ENCODE peak calls at places on chromosomes 3 and 15, in four cellular contexts. T is transverse colon, Z is PC-9, B is kidney. X is an unnamed sample. For H3K4me1, the result is how much of the 10 kb centered on the place peaks cover.

GRCh38 chr3:76965122-76965725 is 74.7 kb upstream of the ROBO2 start:
- DNase-seq in T (no peak), Z (no peak), B (peak), X (no peak)

GRCh38 chr15:40054056-40054745 is 15.2 kb upstream of the SRP14 start:
- DNase-seq in T (no peak), Z (no peak), B (no peak), X (no peak)

GRCh38 chr15:84702961-84703482 is 12.9 kb downstream of the SEC11A start:
- DNase-seq in T (peak), Z (no peak), B (no peak), X (peak)

GRCh38 chr3:71753716-71754609 is at the start of gene GPR27:
- DNase-seq in T (no peak), Z (no peak), B (peak), X (peak)

GRCh38 chr3:185986201-185986600 is 48.4 kb upstream of the TRA2B start:
- DNase-seq in T (no peak), Z (no peak), B (no peak), X (no peak)

GRCh38 chr15:75866916-75867315 is 23.7 kb downstream of the UBE2Q2 start:
- DNase-seq in T (no peak), Z (no peak), B (no peak), X (no peak)

GRCh38 chr3:193895409-193895808 is 240.5 kb upstream of the HES1 start:
- DNase-seq in T (no peak), Z (no peak), B (no peak), X (no peak)

GRCh38 chr3:10554746-10555145 is 49.4 kb upstream of the ATP2B2 start:
- DNase-seq in T (no peak), Z (no peak), B (no peak), X (no peak)

GRCh38 chr3:50320853-50321145 is 1.7 kb downstream of the HYAL2 start:
- DNase-seq in T (no peak), Z (no peak), B (no peak), X (no peak)

GRCh38 chr3:187802928-187803259 is 57.6 kb upstream of the BCL6 start:
- DNase-seq in T (no peak), Z (no peak), B (no peak), X (no peak)

GRCh38 chr3:146326875-146327543 is 76.1 kb upstream of the PLSCR4 start:
- DNase-seq in T (peak), Z (no peak), B (no peak), X (peak)

GRCh38 chr15:85710340-85710842 is 84.3 kb downstream of the KLHL25 start:
- DNase-seq in T (no peak), Z (no peak), B (no peak), X (no peak)

GRCh38 chr15:79378394-79379158 is 53.6 kb upstream of the MINAR1 start:
- DNase-seq in T (no peak), Z (no peak), B (no peak), X (no peak)

GRCh38 chr3:77372634-77373346 is 332.9 kb downstream of the ROBO2 start:
- DNase-seq in T (no peak), Z (no peak), B (no peak), X (no peak)

GRCh38 chr15:59291214-59291551 is 81.5 kb downstream of the MYO1E start:
- DNase-seq in T (no peak), Z (no peak), B (no peak), X (no peak)

GRCh38 chr3:17686613-17687012 is 55.8 kb downstream of the TBC1D5 start:
- DNase-seq in T (no peak), Z (no peak), B (no peak), X (no peak)

GRCh38 chr15:74789171-74789627 is 7.3 kb downstream of the CSK start:
- DNase-seq in T (peak), Z (no peak), B (no peak), X (no peak)

GRCh38 chr3:143585720-143586456 is 262.4 kb downstream of the SLC9A9 start:
- DNase-seq in T (no peak), Z (no peak), B (no peak), X (no peak)

GRCh38 chr3:177483182-177483967 is 286.1 kb upstream of the TBL1XR1 start:
- DNase-seq in T (peak), Z (no peak), B (no peak), X (peak)

GRCh38 chr3:124986153-124987143 is 51.9 kb upstream of the MUC13 start:
- DNase-seq in T (peak), Z (peak), B (no peak), X (peak)

GRCh38 chr15:44328135-44328534 is 39.6 kb downstream of the GOLM2 start:
- DNase-seq in T (no peak), Z (no peak), B (no peak), X (no peak)

GRCh38 chr3:4908066-4908768 is 71.0 kb upstream of the BHLHE40 start:
- DNase-seq in T (no peak), Z (no peak), B (no peak), X (no peak)

GRCh38 chr15:68693071-68693470 is 114.3 kb downstream of the CORO2B start:
- DNase-seq in T (no peak), Z (no peak), B (no peak), X (no peak)

GRCh38 chr3:44074181-44074580 is 167.5 kb upstream of the TOPAZ1 start:
- DNase-seq in T (no peak), Z (peak), B (no peak), X (no peak)

GRCh38 chr3:134326126-134326525 is 48.1 kb downstream of the AMOTL2 start:
- DNase-seq in T (no peak), Z (no peak), B (peak), X (no peak)

GRCh38 chr15:62250176-62250575 is 85.1 kb upstream of the C2CD4B start:
- DNase-seq in T (no peak), Z (no peak), B (no peak), X (no peak)

GRCh38 chr3:53845103-53845880 is 927 bp downstream of the CHDH start:
- DNase-seq in T (peak), Z (no peak), B (peak), X (peak)

GRCh38 chr3:141072950-141073349 is 21.8 kb downstream of the SPSB4 start:
- DNase-seq in T (no peak), Z (no peak), B (no peak), X (no peak)

GRCh38 chr15:34717729-34718128 is 37.1 kb downstream of the GJD2 start:
- DNase-seq in T (no peak), Z (no peak), B (no peak), X (no peak)
- H3K4me1 ChIP-seq in T (under half), Z (under half), B (under half), X (under half)

DNA sequence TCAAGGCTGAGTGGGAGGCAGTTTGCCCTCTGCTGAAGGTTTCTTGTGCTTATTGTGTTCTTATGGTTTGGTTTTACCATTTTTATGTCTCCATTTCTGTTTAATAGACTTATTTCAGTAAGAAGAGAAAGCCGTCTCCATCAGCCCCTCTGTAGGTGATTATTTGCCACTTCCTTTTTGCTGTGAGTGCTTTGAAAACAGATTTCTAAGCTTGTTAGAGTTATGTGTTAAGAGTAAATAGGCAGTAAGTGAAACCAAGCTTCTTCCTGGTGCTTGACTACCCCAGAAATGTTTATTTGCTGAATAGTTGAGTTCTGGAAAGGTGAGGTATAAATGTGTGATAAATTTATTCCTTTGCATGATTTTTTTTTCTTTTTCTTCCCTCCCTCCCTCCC is 146.9 kb downstream of the PGPEP1L start:
- DNase-seq in T (no peak), Z (no peak), B (no peak), X (no peak)
- H3K4me1 ChIP-seq in T (under half), Z (half or more), B (under half), X (half or more)

DNA sequence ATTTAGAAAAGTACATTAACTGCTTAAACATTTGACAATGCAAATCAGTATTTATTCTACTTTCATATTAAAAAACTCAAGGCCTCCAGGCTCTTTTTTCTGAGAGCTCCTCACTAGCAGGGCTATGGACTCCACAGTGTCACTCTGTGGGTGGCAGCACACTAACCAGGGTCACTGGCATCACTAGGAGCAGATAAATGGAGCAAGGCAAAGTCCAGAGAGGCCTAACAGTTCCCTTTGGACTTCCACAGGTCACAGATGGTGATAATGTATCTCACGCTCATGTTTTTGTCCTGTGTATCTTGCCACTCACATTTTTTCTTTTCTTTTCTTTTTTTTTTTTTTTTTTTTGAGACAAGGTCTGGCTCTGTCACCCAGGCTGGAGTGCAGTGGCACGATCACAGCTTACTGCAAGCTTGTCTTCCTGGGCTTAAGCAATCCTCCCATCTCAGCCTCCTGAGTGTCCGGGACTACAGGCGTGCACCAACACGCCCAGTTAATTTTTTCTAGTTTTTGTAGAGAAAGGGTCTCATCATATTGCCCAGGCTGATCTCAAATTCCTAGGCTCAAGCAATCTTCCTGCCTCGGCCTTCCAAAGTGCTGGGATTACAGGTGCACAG is 7.8 kb downstream of the SPG21 start:
- DNase-seq in T (no peak), Z (no peak), B (no peak), X (no peak)
- H3K4me1 ChIP-seq in T (under half), Z (under half), B (under half), X (under half)

GRCh38 chr3:13227315-13228165 is 154.3 kb upstream of the IQSEC1 start:
- DNase-seq in T (no peak), Z (no peak), B (peak), X (no peak)
- H3K4me1 ChIP-seq in T (under half), Z (under half), B (under half), X (under half)

GRCh38 chr3:107954845-107955244 is 136.0 kb downstream of the CD47 start:
- DNase-seq in T (no peak), Z (no peak), B (no peak), X (no peak)

GRCh38 chr3:107959767-107960166 is 131.1 kb downstream of the CD47 start:
- DNase-seq in T (no peak), Z (no peak), B (no peak), X (no peak)

GRCh38 chr3:107957506-107957905 is 133.3 kb downstream of the CD47 start:
- DNase-seq in T (no peak), Z (no peak), B (no peak), X (no peak)

GRCh38 chr3:107958151-107958550 is 132.7 kb downstream of the CD47 start:
- DNase-seq in T (no peak), Z (no peak), B (no peak), X (no peak)

DNA sequence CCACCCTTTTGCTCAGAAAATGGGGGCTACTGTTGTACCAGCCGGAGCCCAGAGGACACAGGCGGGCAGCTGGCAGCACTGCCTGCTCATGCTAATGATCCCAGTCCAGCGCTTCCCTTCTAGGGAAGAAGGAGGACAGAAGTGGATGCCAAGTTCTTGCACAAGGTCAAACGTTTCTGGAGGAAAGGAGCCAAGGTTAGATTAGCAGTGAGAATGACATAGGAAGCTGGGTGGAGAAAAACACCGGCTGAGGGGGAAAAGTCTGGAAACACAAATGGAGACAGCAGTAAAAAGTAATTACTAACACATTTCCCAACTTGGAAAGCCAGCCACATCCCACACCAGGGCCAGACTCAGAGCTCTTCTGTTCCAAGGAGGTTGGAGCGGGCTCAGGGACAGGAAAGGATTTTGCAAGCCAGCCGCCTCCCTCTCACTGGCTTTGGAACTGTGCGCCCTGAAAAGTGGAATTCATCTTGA is 133.8 kb downstream of the CD47 start:
- DNase-seq in T (peak), Z (no peak), B (peak), X (peak)
- H3K4me1 ChIP-seq in T (under half), Z (under half), B (under half), X (under half)

DNA sequence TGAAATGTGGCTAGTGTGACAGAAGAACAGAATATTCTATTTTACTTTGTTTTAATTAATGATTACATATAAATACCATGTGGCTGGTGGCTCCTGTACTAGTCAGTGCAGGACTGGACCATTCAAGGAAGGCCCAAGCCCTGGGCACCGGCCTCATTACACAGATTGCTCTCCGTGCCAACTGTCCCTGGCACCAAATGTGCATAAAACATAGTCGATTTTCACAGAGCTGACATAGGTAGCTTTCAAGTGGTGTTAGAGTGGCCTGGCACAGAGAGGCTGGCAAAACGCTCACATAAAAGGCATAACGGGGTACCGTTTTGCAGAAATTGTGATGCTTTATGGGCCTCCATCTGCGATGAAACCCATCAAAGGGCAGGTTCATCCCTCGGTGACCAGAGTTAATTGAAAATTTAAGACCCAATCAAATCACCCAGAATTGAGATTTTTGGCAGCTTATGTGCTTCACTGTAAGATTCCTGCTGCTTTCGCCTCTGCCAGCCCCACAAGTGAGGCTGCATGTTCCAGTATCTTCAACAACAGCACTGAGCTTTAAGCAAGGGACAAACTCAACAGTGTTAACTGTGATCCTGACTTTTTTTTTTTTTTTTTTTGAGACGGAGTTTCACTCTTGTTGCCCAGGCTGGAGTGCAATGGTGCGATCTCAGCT is 25.9 kb downstream of the RFTN1 start:
- DNase-seq in T (no peak), Z (no peak), B (no peak), X (no peak)
- H3K4me1 ChIP-seq in T (under half), Z (under half), B (under half), X (under half)

GRCh38 chr3:12423131-12423530 is 61.1 kb upstream of the TSEN2 start:
- DNase-seq in T (no peak), Z (no peak), B (no peak), X (no peak)
- H3K4me1 ChIP-seq in T (under half), Z (under half), B (under half), X (under half)

X was measured in body of pancreas.